ENCODE peak calls at places on chromosomes 13 and 19, in eight cellular contexts. S is uterus, M is cardiac muscle cell, E is BE2C, X is lung, G is IMR-90, Z is mucosa of descending colon, F is retinal pigment epithelial cell. B is an unnamed sample.

GRCh38 chr19:39083983-39084731 is at the start of gene ACP7:
- DNase-seq in S (no peak), M (no peak), E (no peak), X (no peak), G (no peak), Z (no peak), F (no peak), B (no peak)

GRCh38 chr19:15280048-15280725 is 47.9 kb upstream of the EPHX3 start:
- DNase-seq in S (no peak), M (no peak), E (peak; percentile 62), X (no peak), G (peak; percentile 71), Z (no peak), F (no peak), B (no peak)

GRCh38 chr19:1992759-1993260 is 22.7 kb downstream of the BTBD2 start:
- DNase-seq in S (peak; percentile 17), M (no peak), E (peak; percentile 67), X (no peak), G (no peak), Z (peak; percentile 42), F (no peak), B (no peak)

GRCh38 chr19:13353625-13354024 is 152.7 kb downstream of the CACNA1A start:
- DNase-seq in S (no peak), M (no peak), E (no peak), X (no peak), G (no peak), Z (no peak), F (no peak), B (no peak)

GRCh38 chr13:73718248-73718647 is 416.0 kb downstream of the KLF12 start:
- DNase-seq in S (no peak), M (no peak), E (no peak), X (no peak), G (no peak), Z (no peak), F (no peak), B (no peak)

GRCh38 chr19:1112254-1113208 is 8.7 kb downstream of the GPX4 start:
- DNase-seq in S (peak; percentile 57), M (no peak), E (peak; percentile 77), X (no peak), G (no peak), Z (peak; percentile 94), F (no peak), B (no peak)

GRCh38 chr13:99361197-99361596 is 54.0 kb upstream of the GPR183 start:
- DNase-seq in S (no peak), M (no peak), E (no peak), X (no peak), G (no peak), Z (no peak), F (no peak), B (peak; percentile 40)

GRCh38 chr19:3203754-3204645 is 18.3 kb downstream of the NCLN start:
- DNase-seq in S (no peak), M (no peak), E (no peak), X (no peak), G (no peak), Z (no peak), F (no peak), B (no peak)

GRCh38 chr13:37001921-37002250 is 1.3 kb downstream of the EXOSC8 start:
- DNase-seq in S (no peak), M (no peak), E (no peak), X (no peak), G (no peak), Z (no peak), F (no peak), B (no peak)

GRCh38 chr13:35764359-35765015 is 288.0 kb upstream of the MAB21L1 start:
- DNase-seq in S (no peak), M (no peak), E (no peak), X (no peak), G (no peak), Z (no peak), F (no peak), B (peak; percentile 54)

GRCh38 chr13:66513728-66514127 is 716.4 kb downstream of the PCDH9 start:
- DNase-seq in S (no peak), M (peak; percentile 65), E (no peak), X (no peak), G (peak; percentile 16), Z (no peak), F (peak; percentile 80), B (peak; percentile 75)

GRCh38 chr19:45598267-45599011 is 3.6 kb downstream of the GPR4 start:
- DNase-seq in S (peak; percentile 30), M (peak; percentile 62), E (no peak), X (no peak), G (no peak), Z (no peak), F (no peak), B (peak; percentile 6)

GRCh38 chr13:106063591-106064308 is 471.7 kb downstream of the EFNB2 start:
- DNase-seq in S (no peak), M (peak; percentile 43), E (no peak), X (no peak), G (peak; percentile 83), Z (no peak), F (peak; percentile 58), B (peak; percentile 65)

GRCh38 chr13:33184530-33184929 is 101.0 kb downstream of the STARD13 start:
- DNase-seq in S (no peak), M (no peak), E (no peak), X (no peak), G (no peak), Z (no peak), F (no peak), B (no peak)

GRCh38 chr19:38035515-38036495 is 128.8 kb downstream of the SIPA1L3 start:
- DNase-seq in S (no peak), M (peak; percentile 38), E (peak; percentile 28), X (no peak), G (peak; percentile 58), Z (no peak), F (peak; percentile 66), B (no peak)

GRCh38 chr19:7863157-7863970 is 10.8 kb downstream of the PRR36 start:
- DNase-seq in S (no peak), M (no peak), E (peak; percentile 21), X (no peak), G (no peak), Z (no peak), F (no peak), B (no peak)

GRCh38 chr19:3655402-3656072 is 28.9 kb upstream of the CACTIN start:
- DNase-seq in S (peak; percentile 75), M (peak; percentile 87), E (peak; percentile 44), X (no peak), G (peak; percentile 95), Z (no peak), F (peak; percentile 66), B (peak; percentile 85)

GRCh38 chr19:49755956-49756355 is 7.2 kb downstream of the TSKS start:
- DNase-seq in S (no peak), M (no peak), E (no peak), X (no peak), G (no peak), Z (no peak), F (no peak), B (no peak)

GRCh38 chr13:31987535-31988170 is 43.9 kb upstream of the FRY start:
- DNase-seq in S (no peak), M (no peak), E (no peak), X (no peak), G (no peak), Z (no peak), F (no peak), B (peak; percentile 5)

GRCh38 chr13:62625214-62625613 is 1209.6 kb upstream of the PCDH20 start:
- DNase-seq in S (no peak), M (no peak), E (no peak), X (no peak), G (no peak), Z (no peak), F (no peak), B (no peak)

GRCh38 chr13:62631124-62631523 is 1215.5 kb upstream of the PCDH20 start:
- DNase-seq in S (no peak), M (no peak), E (no peak), X (no peak), G (no peak), Z (no peak), F (no peak), B (no peak)

GRCh38 chr13:62629618-62630017 is 1214.0 kb upstream of the PCDH20 start:
- DNase-seq in S (no peak), M (no peak), E (peak; percentile 15), X (no peak), G (no peak), Z (peak; percentile 3), F (peak; percentile 21), B (no peak)

GRCh38 chr13:62627226-62627625 is 1211.6 kb upstream of the PCDH20 start:
- DNase-seq in S (no peak), M (no peak), E (no peak), X (no peak), G (no peak), Z (no peak), F (no peak), B (no peak)

GRCh38 chr13:62626771-62627170 is 1211.1 kb upstream of the PCDH20 start:
- DNase-seq in S (no peak), M (no peak), E (no peak), X (no peak), G (no peak), Z (no peak), F (no peak), B (peak; percentile 19)
- TF ChIP-seq CTCF in S (no peak), M (peak; percentile 3), E (peak; percentile 49), X (no peak), G (peak; percentile 16), Z (no peak), F (peak; percentile 34), B (peak; percentile 58)

GRCh38 chr13:88704600-88705275 is 1033.6 kb downstream of the SLITRK5 start:
- DNase-seq in S (no peak), M (no peak), E (no peak), X (no peak), G (no peak), Z (peak; percentile 30), F (no peak), B (no peak)
- H3K4me3 ChIP-seq in S (no peak overlapping the region), M (no peak overlapping the region), E (peak overlapping the region; percentile 0), X (no peak overlapping the region), G (no peak overlapping the region), Z (no peak overlapping the region), F (peak overlapping the region; percentile 18), B (no peak overlapping the region)

GRCh38 chr19:19526581-19527370 is 1.9 kb upstream of the YJEFN3 start:
- DNase-seq in S (no peak), M (no peak), E (no peak), X (no peak), G (no peak), Z (no peak), F (no peak), B (no peak)

GRCh38 chr19:19520989-19521388 is 5.0 kb downstream of the NDUFA13 start:
- DNase-seq in S (no peak), M (no peak), E (no peak), X (no peak), G (no peak), Z (no peak), F (no peak), B (no peak)

GRCh38 chr19:19523177-19523576 is 5.5 kb upstream of the YJEFN3 start:
- DNase-seq in S (no peak), M (no peak), E (no peak), X (no peak), G (no peak), Z (no peak), F (no peak), B (no peak)

GRCh38 chr19:19525611-19526380 is 2.9 kb upstream of the YJEFN3 start:
- DNase-seq in S (no peak), M (no peak), E (no peak), X (no peak), G (no peak), Z (no peak), F (no peak), B (no peak)

GRCh38 chr19:19524053-19524452 is 4.7 kb upstream of the YJEFN3 start:
- DNase-seq in S (no peak), M (no peak), E (no peak), X (no peak), G (no peak), Z (no peak), F (no peak), B (no peak)
- TF ChIP-seq CTCF in S (no peak), M (no peak), E (no peak), X (no peak), G (no peak), Z (no peak), F (no peak), B (no peak)

GRCh38 chr19:19407640-19407933 is 2.1 kb downstream of the GATAD2A start:
- DNase-seq in S (no peak), M (no peak), E (no peak), X (no peak), G (no peak), Z (no peak), F (no peak), B (no peak)
- H3K4me3 ChIP-seq in S (no peak overlapping the region), M (no peak overlapping the region), E (peak overlapping the region; percentile 81), X (no peak overlapping the region), G (peak overlapping the region; percentile 68), Z (no peak overlapping the region), F (peak overlapping the region; percentile 73), B (peak overlapping the region; percentile 76)

B was measured in choroid plexus epithelial cell.